ENCODE peak calls at places on chromosomes 7 and 10, in nine cellular contexts. One of them, this sample, is unnamed.

GRCh38 chr7:30172451-30172850 is 37.7 kb downstream of the MTURN start:
- DNase-seq in AG10803: no peak
- DNase-seq in SK-N-SH: no peak
- DNase-seq in H1: no peak
- DNase-seq in A549: no peak
- DNase-seq in fibroblast of pulmonary artery: no peak
- DNase-seq in neural progenitor cell: no peak
- DNase-seq in adrenal gland: no peak
- DNase-seq in dorsolateral prefrontal cortex: no peak
- DNase-seq in this sample: no peak

GRCh38 chr10:132724436-132724835 is 61.5 kb downstream of the NKX6-2 start:
- DNase-seq in AG10803: peak
- DNase-seq in dorsolateral prefrontal cortex: no peak
- DNase-seq in SK-N-SH: no peak
- DNase-seq in fibroblast of pulmonary artery: no peak
- DNase-seq in adrenal gland: no peak
- DNase-seq in neural progenitor cell: no peak
- DNase-seq in A549: no peak
- DNase-seq in H1: no peak
- DNase-seq in this sample: no peak

GRCh38 chr10:17059197-17059688 is 70.4 kb downstream of the CUBN start:
- DNase-seq in dorsolateral prefrontal cortex: no peak
- DNase-seq in SK-N-SH: no peak
- DNase-seq in fibroblast of pulmonary artery: peak
- DNase-seq in A549: no peak
- DNase-seq in neural progenitor cell: no peak
- DNase-seq in adrenal gland: no peak
- DNase-seq in AG10803: peak
- DNase-seq in H1: no peak
- DNase-seq in this sample: no peak

GRCh38 chr10:126479280-126479679 is 91.0 kb upstream of the ADAM12 start:
- DNase-seq in adrenal gland: no peak
- DNase-seq in dorsolateral prefrontal cortex: no peak
- DNase-seq in SK-N-SH: no peak
- DNase-seq in H1: peak
- DNase-seq in AG10803: no peak
- DNase-seq in fibroblast of pulmonary artery: no peak
- DNase-seq in A549: no peak
- DNase-seq in neural progenitor cell: no peak
- DNase-seq in this sample: no peak

GRCh38 chr10:110717830-110718595 is 73.9 kb downstream of the RBM20 start:
- DNase-seq in SK-N-SH: peak
- DNase-seq in fibroblast of pulmonary artery: no peak
- DNase-seq in neural progenitor cell: no peak
- DNase-seq in A549: no peak
- DNase-seq in dorsolateral prefrontal cortex: peak
- DNase-seq in AG10803: no peak
- DNase-seq in H1: no peak
- DNase-seq in adrenal gland: peak
- DNase-seq in this sample: no peak

GRCh38 chr7:76108540-76109233 is 60.8 kb downstream of the MDH2 start:
- DNase-seq in dorsolateral prefrontal cortex: no peak
- DNase-seq in fibroblast of pulmonary artery: peak
- DNase-seq in adrenal gland: peak
- DNase-seq in AG10803: no peak
- DNase-seq in SK-N-SH: no peak
- DNase-seq in A549: peak
- DNase-seq in H1: no peak
- DNase-seq in neural progenitor cell: no peak
- DNase-seq in this sample: peak

GRCh38 chr7:5690931-5691461 is 90.5 kb downstream of the RNF216 start:
- DNase-seq in H1: no peak
- DNase-seq in fibroblast of pulmonary artery: no peak
- DNase-seq in dorsolateral prefrontal cortex: no peak
- DNase-seq in AG10803: peak
- DNase-seq in SK-N-SH: no peak
- DNase-seq in adrenal gland: peak
- DNase-seq in neural progenitor cell: no peak
- DNase-seq in A549: no peak
- DNase-seq in this sample: no peak

GRCh38 chr7:148849393-148850098 is 34.5 kb downstream of the EZH2 start:
- DNase-seq in neural progenitor cell: peak
- DNase-seq in adrenal gland: peak
- DNase-seq in fibroblast of pulmonary artery: no peak
- DNase-seq in SK-N-SH: no peak
- DNase-seq in A549: no peak
- DNase-seq in dorsolateral prefrontal cortex: no peak
- DNase-seq in H1: no peak
- DNase-seq in AG10803: peak
- DNase-seq in this sample: no peak

GRCh38 chr10:114881462-114881861 is 56.5 kb upstream of the TRUB1 start:
- DNase-seq in H1: no peak
- DNase-seq in dorsolateral prefrontal cortex: no peak
- DNase-seq in SK-N-SH: no peak
- DNase-seq in adrenal gland: no peak
- DNase-seq in AG10803: peak
- DNase-seq in A549: no peak
- DNase-seq in neural progenitor cell: peak
- DNase-seq in fibroblast of pulmonary artery: no peak
- DNase-seq in this sample: peak

GRCh38 chr7:66013938-66014337 is 31.9 kb upstream of the GUSB start:
- DNase-seq in fibroblast of pulmonary artery: peak
- DNase-seq in dorsolateral prefrontal cortex: peak
- DNase-seq in A549: peak
- DNase-seq in adrenal gland: peak
- DNase-seq in neural progenitor cell: peak
- DNase-seq in SK-N-SH: peak
- DNase-seq in AG10803: peak
- DNase-seq in H1: peak
- DNase-seq in this sample: no peak

GRCh38 chr7:95690367-95690947 is 81.9 kb upstream of the DYNC1I1 start:
- DNase-seq in neural progenitor cell: peak
- DNase-seq in SK-N-SH: peak
- DNase-seq in A549: peak
- DNase-seq in dorsolateral prefrontal cortex: no peak
- DNase-seq in AG10803: peak
- DNase-seq in adrenal gland: peak
- DNase-seq in H1: no peak
- DNase-seq in fibroblast of pulmonary artery: peak
- DNase-seq in this sample: peak

GRCh38 chr10:119115921-119116320 is 12.0 kb downstream of the DENND10 start:
- DNase-seq in neural progenitor cell: no peak
- DNase-seq in AG10803: no peak
- DNase-seq in A549: no peak
- DNase-seq in adrenal gland: no peak
- DNase-seq in SK-N-SH: no peak
- DNase-seq in H1: no peak
- DNase-seq in dorsolateral prefrontal cortex: no peak
- DNase-seq in fibroblast of pulmonary artery: peak
- DNase-seq in this sample: no peak

GRCh38 chr10:11677480-11677879 is 64.7 kb upstream of the ECHDC3 start:
- DNase-seq in A549: no peak
- DNase-seq in SK-N-SH: no peak
- DNase-seq in H1: no peak
- DNase-seq in dorsolateral prefrontal cortex: no peak
- DNase-seq in AG10803: no peak
- DNase-seq in neural progenitor cell: no peak
- DNase-seq in fibroblast of pulmonary artery: no peak
- DNase-seq in adrenal gland: no peak
- DNase-seq in this sample: no peak

GRCh38 chr7:151142686-151143040 is 24.8 kb downstream of the GBX1 start:
- DNase-seq in neural progenitor cell: peak
- DNase-seq in dorsolateral prefrontal cortex: peak
- DNase-seq in H1: no peak
- DNase-seq in fibroblast of pulmonary artery: no peak
- DNase-seq in SK-N-SH: no peak
- DNase-seq in AG10803: no peak
- DNase-seq in adrenal gland: peak
- DNase-seq in A549: no peak
- DNase-seq in this sample: no peak

GRCh38 chr10:58291538-58292174 is 22.7 kb downstream of the CISD1 start:
- DNase-seq in H1: no peak
- DNase-seq in neural progenitor cell: peak
- DNase-seq in fibroblast of pulmonary artery: peak
- DNase-seq in AG10803: peak
- DNase-seq in SK-N-SH: peak
- DNase-seq in A549: peak
- DNase-seq in adrenal gland: peak
- DNase-seq in dorsolateral prefrontal cortex: peak
- DNase-seq in this sample: no peak

GRCh38 chr7:28984631-28985030 is 26.5 kb upstream of the TRIL start:
- DNase-seq in H1: no peak
- DNase-seq in A549: peak
- DNase-seq in dorsolateral prefrontal cortex: peak
- DNase-seq in neural progenitor cell: peak
- DNase-seq in AG10803: peak
- DNase-seq in adrenal gland: peak
- DNase-seq in SK-N-SH: peak
- DNase-seq in fibroblast of pulmonary artery: peak
- DNase-seq in this sample: no peak

DNA sequence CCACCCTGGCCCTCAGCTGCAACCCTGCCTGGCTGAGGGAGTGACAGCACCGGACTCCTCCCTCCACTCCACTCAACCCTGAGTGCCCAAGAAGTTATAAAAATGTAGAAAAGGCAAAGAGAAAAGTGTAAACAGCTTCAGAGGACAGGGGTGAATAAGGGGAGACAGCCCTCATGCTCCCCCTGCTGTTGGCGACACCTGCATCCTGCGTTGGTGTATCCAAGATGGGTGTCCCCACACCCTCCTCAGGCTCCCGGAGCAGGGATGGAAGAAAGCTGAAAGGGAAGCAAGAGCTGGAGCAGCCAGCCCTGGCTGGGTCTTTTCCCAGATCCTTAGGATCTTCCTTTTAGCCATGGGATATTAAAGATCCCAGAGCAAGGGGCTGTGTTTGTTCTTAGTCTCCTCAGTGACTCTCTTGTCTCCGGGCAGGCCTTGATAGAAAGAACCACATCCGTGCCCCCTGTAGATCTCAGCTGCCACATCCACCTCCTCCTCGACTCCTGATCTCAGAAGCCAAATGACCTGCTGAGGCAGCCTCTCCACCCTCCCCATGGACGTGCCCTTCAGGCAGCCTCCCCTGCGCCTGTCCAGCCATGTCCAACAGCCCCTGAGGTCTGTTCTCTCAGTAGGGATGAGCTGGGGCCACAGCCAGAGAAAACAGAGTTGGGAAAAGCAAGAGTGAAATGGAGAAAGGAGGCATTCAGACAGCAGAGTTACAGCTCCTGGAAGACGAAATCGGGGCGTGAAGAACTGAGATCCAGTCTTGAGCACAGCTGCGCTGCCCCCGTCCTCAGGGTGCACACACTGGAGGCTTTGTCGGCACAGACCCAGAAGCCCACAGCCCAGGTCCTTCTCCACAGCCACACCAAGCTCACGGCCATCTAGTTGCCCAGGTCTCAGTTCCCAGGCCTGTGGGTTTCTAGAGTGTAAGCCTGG is 6.8 kb downstream of the FAM131B start:
- DNase-seq in AG10803: no peak
- DNase-seq in H1: no peak
- DNase-seq in adrenal gland: no peak
- DNase-seq in SK-N-SH: peak
- DNase-seq in A549: no peak
- DNase-seq in neural progenitor cell: no peak
- DNase-seq in dorsolateral prefrontal cortex: no peak
- DNase-seq in fibroblast of pulmonary artery: no peak
- DNase-seq in this sample: no peak
- TF ChIP-seq CTCF in AG10803: no peak
- TF ChIP-seq CTCF in H1: peak
- TF ChIP-seq CTCF in adrenal gland: no peak
- TF ChIP-seq CTCF in SK-N-SH: peak
- TF ChIP-seq CTCF in A549: no peak
- TF ChIP-seq CTCF in neural progenitor cell: no peak
- TF ChIP-seq CTCF in dorsolateral prefrontal cortex: no peak
- TF ChIP-seq CTCF in fibroblast of pulmonary artery: no peak
- TF ChIP-seq CTCF in this sample: no peak

GRCh38 chr7:2445047-2445446 is 31.2 kb downstream of the GRIFIN start:
- DNase-seq in neural progenitor cell: no peak
- DNase-seq in H1: no peak
- DNase-seq in adrenal gland: no peak
- DNase-seq in A549: no peak
- DNase-seq in dorsolateral prefrontal cortex: no peak
- DNase-seq in AG10803: peak
- DNase-seq in SK-N-SH: no peak
- DNase-seq in fibroblast of pulmonary artery: no peak
- DNase-seq in this sample: no peak
- TF ChIP-seq CTCF in neural progenitor cell: no peak
- TF ChIP-seq CTCF in H1: no peak
- TF ChIP-seq CTCF in adrenal gland: no peak
- TF ChIP-seq CTCF in A549: no peak
- TF ChIP-seq CTCF in dorsolateral prefrontal cortex: no peak
- TF ChIP-seq CTCF in AG10803: no peak
- TF ChIP-seq CTCF in SK-N-SH: no peak
- TF ChIP-seq CTCF in fibroblast of pulmonary artery: no peak
- TF ChIP-seq CTCF in this sample: no peak

DNA sequence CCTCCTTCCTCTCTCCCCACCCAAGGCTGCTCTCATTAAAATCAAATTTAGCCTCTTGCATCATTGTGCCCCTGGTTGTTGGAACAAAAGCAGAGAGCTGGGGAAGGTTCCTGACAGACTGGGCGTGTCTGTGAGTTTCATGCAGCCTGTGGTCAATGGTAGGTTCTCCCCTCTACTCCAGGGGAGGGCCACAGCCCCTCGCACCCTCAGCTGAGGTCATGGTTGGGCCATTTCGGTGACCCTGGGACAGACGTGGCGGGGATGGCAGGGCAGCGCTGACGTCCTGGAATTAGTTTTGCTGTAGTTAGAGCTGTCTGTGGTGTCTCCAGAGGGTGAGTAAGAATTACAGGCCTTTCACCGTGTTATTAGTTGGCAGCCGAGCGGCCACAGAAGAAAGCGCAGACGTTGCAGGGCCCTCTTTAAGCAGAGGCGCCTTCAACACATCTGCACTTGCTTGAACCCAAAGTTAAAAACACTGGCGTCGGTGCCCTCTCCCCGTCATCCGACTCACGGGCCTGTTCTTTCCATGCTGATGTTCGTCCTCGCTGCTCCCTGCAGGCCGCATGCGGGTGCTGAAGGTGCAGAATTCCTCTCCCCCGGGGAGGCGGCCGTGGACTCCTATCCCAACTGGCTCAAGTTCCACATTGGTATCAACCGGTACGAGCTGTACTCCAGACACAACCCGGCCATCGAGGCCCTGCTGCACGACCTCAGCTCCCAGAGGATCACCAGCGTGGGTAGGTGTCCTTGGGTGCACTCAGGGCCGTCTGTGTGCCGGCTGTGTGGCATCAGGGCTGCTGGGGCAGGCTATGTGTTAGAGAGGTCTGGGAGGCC is 2.8 kb downstream of the FAM20C start:
- DNase-seq in AG10803: peak
- DNase-seq in adrenal gland: no peak
- DNase-seq in H1: no peak
- DNase-seq in SK-N-SH: no peak
- DNase-seq in A549: no peak
- DNase-seq in fibroblast of pulmonary artery: peak
- DNase-seq in neural progenitor cell: no peak
- DNase-seq in dorsolateral prefrontal cortex: no peak
- DNase-seq in this sample: no peak
- TF ChIP-seq CTCF in AG10803: no peak
- TF ChIP-seq CTCF in adrenal gland: no peak
- TF ChIP-seq CTCF in H1: no peak
- TF ChIP-seq CTCF in SK-N-SH: no peak
- TF ChIP-seq CTCF in A549: no peak
- TF ChIP-seq CTCF in fibroblast of pulmonary artery: no peak
- TF ChIP-seq CTCF in neural progenitor cell: no peak
- TF ChIP-seq CTCF in dorsolateral prefrontal cortex: no peak
- TF ChIP-seq CTCF in this sample: no peak

GRCh38 chr10:88457680-88458079 is 125.4 kb downstream of the RNLS start:
- DNase-seq in SK-N-SH: no peak
- DNase-seq in AG10803: no peak
- DNase-seq in fibroblast of pulmonary artery: no peak
- DNase-seq in adrenal gland: no peak
- DNase-seq in A549: no peak
- DNase-seq in dorsolateral prefrontal cortex: no peak
- DNase-seq in neural progenitor cell: no peak
- DNase-seq in H1: no peak
- DNase-seq in this sample: no peak
- TF ChIP-seq CTCF in SK-N-SH: no peak
- TF ChIP-seq CTCF in AG10803: no peak
- TF ChIP-seq CTCF in fibroblast of pulmonary artery: no peak
- TF ChIP-seq CTCF in adrenal gland: no peak
- TF ChIP-seq CTCF in A549: no peak
- TF ChIP-seq CTCF in dorsolateral prefrontal cortex: no peak
- TF ChIP-seq CTCF in neural progenitor cell: no peak
- TF ChIP-seq CTCF in H1: no peak
- TF ChIP-seq CTCF in this sample: no peak